ENCODE peak calls at places on chromosomes 2 and 18, in four cellular contexts. Z is WTC11, I is GM12878, T is HepG2. G is an unnamed sample.

GRCh38 chr2:44770221-44771187 is 171.0 kb upstream of the SIX3 start:
- DNase-seq in Z (peak), I (no peak), T (no peak), G (peak)

GRCh38 chr2:33068261-33068660 is 121.5 kb downstream of the LTBP1 start:
- DNase-seq in T (no peak), Z (no peak), I (no peak), G (no peak)

GRCh38 chr2:69125816-69126215 is 112.8 kb downstream of the ANTXR1 start:
- DNase-seq in Z (no peak), I (no peak), T (no peak), G (no peak)

GRCh38 chr2:75952173-75952572 is 241.5 kb upstream of the GCFC2 start:
- DNase-seq in I (no peak), Z (no peak), T (no peak), G (no peak)

GRCh38 chr2:233418761-233419625 is 64.7 kb downstream of the DGKD start:
- DNase-seq in Z (no peak), T (no peak), I (peak), G (no peak)

GRCh38 chr18:63309422-63309821 is 10.1 kb downstream of the BCL2 start:
- DNase-seq in T (no peak), Z (no peak), I (no peak), G (no peak)

GRCh38 chr2:101305492-101306123 is 2.9 kb downstream of the RNF149 start:
- DNase-seq in I (no peak), Z (no peak), T (no peak), G (no peak)

GRCh38 chr2:40844353-40845277 is 392.7 kb upstream of the SLC8A1 start:
- DNase-seq in T (peak), I (no peak), Z (peak), G (peak)

GRCh38 chr2:190379249-190379964 is 28.7 kb upstream of the MFSD6 start:
- DNase-seq in Z (no peak), T (peak), I (no peak), G (no peak)

GRCh38 chr2:168758970-168759820 is 43.2 kb upstream of the NOSTRIN start:
- DNase-seq in T (peak), Z (no peak), I (peak), G (peak)

GRCh38 chr2:18498531-18498930 is 61.9 kb downstream of the RDH14 start:
- DNase-seq in Z (no peak), T (no peak), I (no peak), G (no peak)

GRCh38 chr2:221518937-221519635 is 53.0 kb downstream of the EPHA4 start:
- DNase-seq in Z (no peak), T (no peak), I (no peak), G (no peak)

GRCh38 chr2:19371996-19372582 is 13.7 kb upstream of the OSR1 start:
- DNase-seq in I (no peak), Z (no peak), T (no peak), G (no peak)

GRCh38 chr2:143071185-143071876 is 57.9 kb upstream of the ARHGAP15 start:
- DNase-seq in T (no peak), I (no peak), Z (no peak), G (no peak)

GRCh38 chr2:101571951-101572350 is 97.0 kb upstream of the RFX8 start:
- DNase-seq in T (no peak), I (no peak), Z (no peak), G (no peak)

GRCh38 chr2:187549951-187550555 is 4.2 kb downstream of the TFPI start:
- DNase-seq in I (no peak), Z (no peak), T (peak), G (no peak)

GRCh38 chr2:128637481-128638155 is 318.9 kb upstream of the HS6ST1 start:
- DNase-seq in Z (no peak), T (no peak), I (no peak), G (no peak)

GRCh38 chr2:39902103-39902502 is 123.0 kb upstream of the THUMPD2 start:
- DNase-seq in I (no peak), T (no peak), Z (no peak), G (no peak)

GRCh38 chr2:71940695-71941094 is 207.0 kb downstream of the CYP26B1 start:
- DNase-seq in T (no peak), Z (no peak), I (no peak), G (no peak)

GRCh38 chr2:32095671-32096070 is 32.3 kb downstream of the SPAST start:
- DNase-seq in Z (no peak), I (no peak), T (no peak), G (no peak)

GRCh38 chr2:203811491-203812221 is 55.9 kb upstream of the CTLA4 start:
- DNase-seq in Z (no peak), T (peak), I (no peak), G (no peak)

GRCh38 chr2:118089015-118089800 is 937 bp downstream of the INSIG2 start:
- DNase-seq in I (no peak), T (peak), Z (no peak), G (peak)

GRCh38 chr18:55634545-55634944 is 46.6 kb upstream of the TCF4 start:
- DNase-seq in T (no peak), I (no peak), Z (no peak), G (no peak)

GRCh38 chr2:149720615-149721014 is 133.0 kb upstream of the MMADHC start:
- DNase-seq in I (no peak), T (no peak), Z (no peak), G (no peak)

DNA sequence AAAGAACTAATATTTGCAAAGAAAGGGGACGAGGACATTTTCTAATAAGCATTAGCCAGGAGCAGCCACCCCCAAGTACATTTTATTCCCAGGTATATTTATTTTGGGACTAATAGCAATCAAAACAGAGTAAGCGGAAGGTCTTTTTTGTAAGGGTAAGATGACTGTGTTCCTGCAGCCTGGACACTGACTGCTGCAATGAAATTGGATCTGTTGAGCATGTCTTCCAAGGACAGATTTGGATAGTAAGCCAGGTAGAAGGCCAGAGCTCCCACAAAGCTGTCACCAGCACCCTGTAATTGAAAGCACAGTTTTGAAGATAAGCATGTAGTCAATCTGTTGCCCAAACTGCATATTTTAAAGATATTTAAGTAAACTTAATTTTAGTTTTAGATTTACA is 10.0 kb downstream of the MRPL33 start:
- DNase-seq in T (no peak), I (no peak), Z (no peak), G (no peak)
- TF ChIP-seq CREB1 in T (no peak), I (no peak), Z (no peak), G (no peak)

DNA sequence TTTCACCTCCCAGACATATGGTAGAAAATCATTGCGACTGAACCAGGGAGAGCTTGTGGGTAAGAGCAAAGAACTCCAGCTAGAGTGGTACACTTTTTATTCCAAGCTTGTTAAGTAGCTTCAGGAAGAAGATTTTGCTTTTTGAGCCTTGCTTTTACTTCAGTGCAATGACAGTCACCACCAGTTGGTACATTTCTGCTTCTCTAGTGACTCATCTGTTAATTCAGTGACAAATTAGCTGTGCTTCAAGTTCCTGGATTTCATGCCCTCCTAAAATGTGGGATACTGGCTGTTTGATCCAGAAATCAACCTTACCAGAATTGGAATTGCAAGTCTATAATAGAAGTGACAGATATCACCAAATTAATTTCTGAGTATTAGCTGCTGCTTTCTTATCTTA is 117.6 kb upstream of the TTN start:
- DNase-seq in Z (no peak), I (no peak), T (no peak), G (no peak)
- TF ChIP-seq CREB1 in Z (no peak), I (no peak), T (no peak), G (no peak)

GRCh38 chr2:238862701-238863100 is 14.8 kb downstream of the TWIST2 start:
- DNase-seq in T (no peak), Z (no peak), I (no peak), G (no peak)

GRCh38 chr2:238863231-238863630 is 15.3 kb downstream of the TWIST2 start:
- DNase-seq in Z (no peak), I (no peak), T (no peak), G (no peak)

GRCh38 chr2:238860966-238861730 is 13.3 kb downstream of the TWIST2 start:
- DNase-seq in Z (no peak), I (no peak), T (no peak), G (no peak)

GRCh38 chr2:238863749-238864206 is 15.9 kb downstream of the TWIST2 start:
- DNase-seq in I (no peak), Z (no peak), T (no peak), G (no peak)

GRCh38 chr2:238861766-238862315 is 14.0 kb downstream of the TWIST2 start:
- DNase-seq in T (no peak), I (no peak), Z (no peak), G (no peak)
- TF ChIP-seq CREB1 in T (no peak), I (no peak), Z (no peak), G (no peak)

DNA sequence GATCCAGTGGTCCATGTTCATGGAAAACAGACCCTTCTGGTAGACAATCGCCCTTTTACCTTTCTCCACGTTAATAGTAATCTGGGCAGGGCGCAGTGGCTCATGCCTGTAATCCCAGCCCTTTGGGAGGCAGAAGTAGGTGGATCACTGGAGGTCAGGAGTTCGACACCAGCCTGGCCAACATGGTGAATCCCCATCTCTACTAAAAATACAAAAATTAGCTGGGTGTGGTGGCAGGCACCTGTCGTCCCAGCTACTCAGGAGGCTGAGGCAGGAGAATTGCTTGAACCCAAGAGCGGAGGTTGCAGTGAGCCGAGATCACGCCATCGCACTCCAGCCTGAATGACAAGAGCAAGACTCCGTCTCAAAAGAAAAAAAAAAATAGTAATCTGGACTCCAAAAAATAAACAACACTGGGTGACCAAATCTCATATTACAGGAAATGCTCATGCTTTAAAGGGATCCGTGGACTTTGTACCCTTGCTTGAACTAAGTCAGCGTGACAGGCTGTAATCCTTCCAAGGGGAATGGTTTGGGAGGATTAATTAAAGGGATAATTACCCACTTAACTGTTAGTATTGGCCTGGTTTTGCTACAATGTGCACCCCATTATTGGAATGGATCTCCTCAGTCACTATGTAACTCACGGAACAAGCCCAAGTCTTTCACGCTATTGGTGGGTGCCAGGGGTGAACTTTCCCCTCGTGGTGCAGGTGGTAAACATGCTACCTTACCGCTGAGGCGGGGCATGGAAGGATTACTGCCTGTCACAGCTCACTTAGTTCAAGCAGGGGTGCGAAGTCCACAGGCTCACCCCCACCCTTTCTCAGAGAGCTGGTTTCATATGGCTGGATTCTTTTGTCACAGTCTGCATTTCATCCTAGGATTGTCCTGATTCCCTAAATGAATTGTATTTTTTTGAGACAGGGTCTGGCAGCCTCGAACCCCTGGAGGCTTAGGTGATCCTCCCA is 36.7 kb downstream of the PROC start:
- DNase-seq in T (peak), Z (no peak), I (no peak), G (no peak)
- TF ChIP-seq CREB1 in T (peak), Z (no peak), I (no peak), G (no peak)

GRCh38 chr2:200155652-200156051 is 150.8 kb upstream of the SPATS2L start:
- DNase-seq in I (no peak), T (no peak), Z (no peak), G (no peak)
- TF ChIP-seq CREB1 in I (no peak), T (no peak), Z (no peak), G (no peak)

DNA sequence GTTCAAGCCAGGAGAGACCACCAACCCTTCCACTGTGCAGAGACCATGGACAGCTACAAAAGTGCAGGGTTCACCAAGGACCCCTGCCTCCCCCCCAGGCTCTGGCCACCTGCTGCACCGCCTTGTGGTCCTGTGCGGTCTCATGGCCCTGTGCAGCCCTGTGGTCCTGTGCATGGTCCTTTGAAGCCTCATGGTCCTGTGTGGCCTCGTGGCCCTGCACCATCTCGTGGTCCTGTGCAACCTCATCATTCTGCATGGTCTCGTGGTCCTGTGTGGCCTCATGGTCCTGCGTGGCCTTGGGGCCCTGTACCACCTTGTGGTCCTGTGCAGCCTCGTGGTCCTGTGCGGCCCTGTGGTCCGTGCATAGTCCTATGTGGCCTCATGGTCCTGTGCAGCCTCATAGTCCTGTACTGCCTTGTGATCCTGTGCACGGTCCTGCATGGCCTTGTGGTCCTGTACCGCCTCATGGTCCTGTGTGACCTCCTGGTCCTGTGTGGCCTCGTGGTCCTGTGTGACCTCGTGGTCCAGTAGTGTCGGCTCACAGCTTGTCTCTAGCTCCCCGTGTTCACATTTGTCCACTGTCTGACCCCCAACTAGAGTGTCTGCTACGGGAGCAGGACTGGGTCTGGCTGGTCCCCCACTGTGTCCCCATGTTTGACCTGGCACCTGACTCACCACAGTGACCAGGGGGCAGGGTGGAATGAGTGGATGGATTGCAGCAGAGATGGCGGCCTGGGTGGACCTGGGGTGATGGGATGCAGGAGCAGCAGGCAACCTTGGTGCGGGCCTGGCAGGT is 20.0 kb upstream of the OTOS start:
- DNase-seq in Z (no peak), I (no peak), T (no peak), G (no peak)
- TF ChIP-seq CREB1 in Z (no peak), I (no peak), T (no peak), G (no peak)

GRCh38 chr18:45757005-45757404 is 33.0 kb downstream of the SLC14A1 start:
- DNase-seq in T (no peak), I (no peak), Z (no peak), G (no peak)
- TF ChIP-seq CREB1 in T (no peak), I (no peak), Z (no peak), G (no peak)